ENCODE peak calls at places on chromosomes 12 and 14, in nine cellular contexts. M, W, Y, Q, G, P, R, B and T are unnamed samples.

GRCh38 chr14:21248338-21248737 is 20.9 kb downstream of the HNRNPC start:
- DNase-seq in P (no peak), B (no peak), Q (no peak), M (no peak), Y (no peak), G (no peak), W (no peak), R (no peak), T (no peak)

GRCh38 chr12:71556881-71557280 is 106.8 kb downstream of the ZFC3H1 start:
- DNase-seq in W (no peak), B (peak; percentile 83), P (peak; percentile 91), Y (peak; percentile 83), M (peak; percentile 97), G (no peak), R (no peak), Q (peak; percentile 94), T (peak; percentile 94)

GRCh38 chr14:53360821-53361220 is 207.7 kb upstream of the DDHD1 start:
- DNase-seq in Y (no peak), G (no peak), Q (no peak), R (no peak), P (no peak), B (no peak), W (no peak), M (no peak), T (peak; percentile 58)

GRCh38 chr14:59389936-59390335 is 75.2 kb downstream of the GPR135 start:
- DNase-seq in W (no peak), P (no peak), M (peak; percentile 53), R (no peak), G (no peak), Y (peak; percentile 9), Q (no peak), B (no peak), T (no peak)

GRCh38 chr12:101875112-101875961 is 2.0 kb upstream of the DRAM1 start:
- DNase-seq in W (no peak), P (no peak), M (peak; percentile 27), Q (no peak), Y (no peak), B (no peak), R (no peak), G (no peak), T (peak; percentile 26)

GRCh38 chr12:87848248-87848868 is 180.8 kb downstream of the C12orf50 start:
- DNase-seq in W (no peak), P (peak; percentile 72), B (peak; percentile 17), G (no peak), Y (peak; percentile 48), M (peak; percentile 73), Q (peak; percentile 21), R (peak; percentile 7), T (peak; percentile 61)

GRCh38 chr14:76546426-76547221 is 170.7 kb downstream of the ESRRB start:
- DNase-seq in B (no peak), Y (peak; percentile 61), R (peak; percentile 15), Q (no peak), P (peak; percentile 16), G (no peak), W (no peak), M (peak; percentile 40), T (peak; percentile 21)

GRCh38 chr14:82528011-82528410 is 994.4 kb upstream of the SEL1L start:
- DNase-seq in R (no peak), G (no peak), B (no peak), P (no peak), M (no peak), Y (no peak), Q (no peak), W (no peak), T (no peak)

GRCh38 chr14:76323331-76324050 is 52.4 kb upstream of the ESRRB start:
- DNase-seq in Y (peak; percentile 37), Q (no peak), M (no peak), B (no peak), W (no peak), G (no peak), R (no peak), P (no peak), T (no peak)

GRCh38 chr12:45426294-45426693 is 210.4 kb downstream of the ANO6 start:
- DNase-seq in B (no peak), M (no peak), Y (no peak), R (no peak), Q (no peak), P (no peak), W (no peak), G (no peak), T (no peak)

GRCh38 chr12:69415471-69416275 is 54.5 kb upstream of the FRS2 start:
- DNase-seq in G (no peak), P (peak; percentile 95), M (peak; percentile 87), Y (peak; percentile 57), W (no peak), B (peak; percentile 85), Q (peak; percentile 83), R (peak; percentile 3), T (peak; percentile 97)

GRCh38 chr14:100688598-100689499 is 37.8 kb upstream of the DLK1 start:
- DNase-seq in Q (peak; percentile 39), R (no peak), M (peak; percentile 89), P (peak; percentile 76), W (no peak), Y (peak; percentile 48), B (no peak), G (no peak), T (peak; percentile 69)

GRCh38 chr12:117023998-117024960 is 74.9 kb downstream of the TESC start:
- DNase-seq in Y (no peak), G (no peak), P (no peak), B (no peak), Q (no peak), R (no peak), M (no peak), W (no peak), T (no peak)

GRCh38 chr12:124456652-124457152 is 110.7 kb downstream of the NCOR2 start:
- DNase-seq in M (no peak), W (no peak), P (no peak), B (no peak), Q (no peak), R (peak; percentile 26), Y (no peak), G (no peak), T (no peak)

GRCh38 chr14:79016828-79017505 is 846.8 kb downstream of the NRXN3 start:
- DNase-seq in B (peak; percentile 51), W (no peak), P (peak; percentile 82), R (no peak), M (peak; percentile 88), G (no peak), Y (peak; percentile 48), Q (peak; percentile 73), T (peak; percentile 98)

GRCh38 chr12:38648813-38649212 is 256.6 kb downstream of the CPNE8 start:
- DNase-seq in W (no peak), B (no peak), Y (no peak), P (no peak), G (no peak), Q (no peak), M (no peak), R (no peak), T (no peak)

GRCh38 chr12:107184359-107184980 is 91.1 kb upstream of the CRY1 start:
- DNase-seq in B (no peak), G (no peak), P (no peak), W (no peak), R (no peak), M (no peak), Q (no peak), Y (no peak), T (no peak)

GRCh38 chr14:50363734-50364113 is 33.0 kb downstream of the CDKL1 start:
- DNase-seq in B (no peak), P (peak; percentile 28), Q (peak; percentile 27), M (peak; percentile 24), W (peak; percentile 22), Y (no peak), R (peak; percentile 50), G (no peak), T (peak; percentile 48)